ENCODE peak calls at places on chromosomes 7 and 10, in four cellular contexts. U is CD4-positive, alpha-beta memory T cell; Y is tibial nerve; P is cardiac muscle cell. G is an unnamed sample. For H3K4me1 and H3K9me3, the result is how much of the 10 kb centered on the place peaks cover.

GRCh38 chr10:96222908-96223307 is 48.5 kb downstream of the BLNK start:
- DNase-seq in P (no peak), U (no peak), Y (no peak), G (no peak)

GRCh38 chr7:77866791-77867190 is 68.2 kb downstream of the PHTF2 start:
- DNase-seq in P (no peak), Y (no peak), U (no peak), G (no peak)

GRCh38 chr7:122262246-122262645 is 42.3 kb downstream of the FEZF1 start:
- DNase-seq in P (no peak), Y (no peak), U (no peak), G (no peak)

GRCh38 chr10:93346060-93346459 is 136.1 kb downstream of the MYOF start:
- DNase-seq in P (no peak), Y (no peak), U (no peak), G (no peak)

GRCh38 chr10:36256905-36257304 is 614.8 kb upstream of the FZD8 start:
- DNase-seq in Y (no peak), U (no peak), P (no peak), G (no peak)

GRCh38 chr10:117543245-117543998 is 876 bp downstream of the EMX2 start:
- DNase-seq in P (no peak), U (no peak), Y (no peak), G (no peak)

GRCh38 chr10:106873770-106874717 is 290.5 kb downstream of the SORCS1 start:
- DNase-seq in P (no peak), U (no peak), Y (no peak), G (no peak)

GRCh38 chr7:16301251-16301650 is 120.1 kb downstream of the CRPPA start:
- DNase-seq in U (no peak), Y (no peak), P (no peak), G (no peak)

GRCh38 chr7:25726180-25726579 is 425.8 kb upstream of the NFE2L3 start:
- DNase-seq in P (peak), Y (no peak), U (no peak), G (no peak)

GRCh38 chr10:100710151-100710871 is 35.1 kb upstream of the PAX2 start:
- DNase-seq in Y (no peak), P (peak), U (no peak), G (no peak)

GRCh38 chr10:36888925-36889573 is 236.3 kb upstream of the ANKRD30A start:
- DNase-seq in U (peak), P (peak), Y (no peak), G (no peak)

GRCh38 chr7:105277341-105277740 is 111.4 kb downstream of the SRPK2 start:
- DNase-seq in Y (no peak), U (no peak), P (no peak), G (no peak)

GRCh38 chr10:23418051-23418681 is 20.7 kb upstream of the OTUD1 start:
- DNase-seq in P (no peak), U (no peak), Y (no peak), G (no peak)

GRCh38 chr7:138000081-138000701 is 1.7 kb downstream of the CREB3L2 start:
- DNase-seq in Y (peak), U (no peak), P (peak), G (no peak)

GRCh38 chr10:94645285-94645684 is 38.2 kb upstream of the CYP2C18 start:
- DNase-seq in U (no peak), P (no peak), Y (no peak), G (no peak)

GRCh38 chr7:69922011-69922803 is 323.9 kb downstream of the AUTS2 start:
- DNase-seq in U (no peak), Y (no peak), P (peak), G (no peak)

GRCh38 chr7:40584667-40585433 is 450.0 kb downstream of the SUGCT start:
- DNase-seq in Y (no peak), U (no peak), P (no peak), G (no peak)

GRCh38 chr10:110495731-110496552 is 1.8 kb upstream of the DUSP5 start:
- DNase-seq in Y (peak), U (peak), P (no peak), G (peak)

GRCh38 chr10:60032723-60033122 is 126.4 kb upstream of the CCDC6 start:
- DNase-seq in U (peak), P (peak), Y (peak), G (no peak)

GRCh38 chr7:35450456-35450855 is 196.6 kb upstream of the TBX20 start:
- DNase-seq in P (no peak), Y (no peak), U (no peak), G (no peak)

GRCh38 chr7:70040971-70041766 is 442.9 kb downstream of the AUTS2 start:
- DNase-seq in Y (no peak), P (peak), U (no peak), G (no peak)

GRCh38 chr10:87771871-87772500 is 46.0 kb downstream of the ATAD1 start:
- DNase-seq in Y (no peak), P (peak), U (peak), G (no peak)

GRCh38 chr7:117686311-117686935 is 186.8 kb downstream of the CTTNBP2 start:
- DNase-seq in P (no peak), U (no peak), Y (no peak), G (no peak)

GRCh38 chr7:38199782-38200181 is 21.7 kb downstream of the STARD3NL start:
- DNase-seq in P (no peak), Y (no peak), U (no peak), G (no peak)

GRCh38 chr7:155840909-155841308 is 28.6 kb upstream of the SHH start:
- DNase-seq in Y (no peak), U (no peak), P (no peak), G (no peak)

GRCh38 chr10:89129850-89130396 is 77.2 kb downstream of the CH25H start:
- DNase-seq in P (no peak), Y (peak), U (no peak), G (peak)

GRCh38 chr7:128833148-128833938 is 3.1 kb downstream of the FLNC start:
- DNase-seq in Y (peak), P (peak), U (no peak), G (peak)

GRCh38 chr7:129530881-129531391 is 28.6 kb downstream of the SMKR1 start:
- DNase-seq in Y (no peak), U (no peak), P (no peak), G (no peak)

GRCh38 chr7:3065724-3066143 is 22.1 kb upstream of the CARD11 start:
- DNase-seq in P (peak), U (peak), Y (no peak), G (peak)

GRCh38 chr7:38317457-38318037 is 44.1 kb upstream of the TARP start:
- DNase-seq in U (no peak), Y (no peak), P (no peak), G (no peak)

GRCh38 chr7:100568176-100568935 is 5.3 kb downstream of the SAP25 start:
- DNase-seq in P (no peak), U (no peak), Y (no peak), G (peak)

GRCh38 chr10:97771913-97772823 is at the start of gene SFRP5:
- DNase-seq in U (no peak), Y (no peak), P (peak), G (no peak)

GRCh38 chr7:74606101-74606908 is 51.2 kb upstream of the GTF2I start:
- DNase-seq in P (peak), U (peak), Y (no peak), G (peak)

GRCh38 chr7:21020667-21021066 is 234.0 kb upstream of the SP8 start:
- DNase-seq in U (no peak), P (no peak), Y (no peak), G (no peak)

GRCh38 chr7:155481764-155482163 is 23.8 kb downstream of the EN2 start:
- DNase-seq in Y (no peak), U (no peak), P (no peak), G (no peak)

GRCh38 chr7:32869716-32870115 is 21.8 kb downstream of the KBTBD2 start:
- DNase-seq in Y (no peak), U (no peak), P (no peak), G (no peak)

GRCh38 chr7:1054438-1055083 is 10.2 kb downstream of the GPR146 start:
- DNase-seq in U (no peak), P (no peak), Y (no peak), G (no peak)

GRCh38 chr10:88927291-88927690 is 25.3 kb downstream of the ACTA2 start:
- DNase-seq in Y (no peak), U (no peak), P (no peak), G (no peak)

GRCh38 chr10:88094795-88095194 is 231.4 kb downstream of the PTEN start:
- DNase-seq in P (no peak), U (no peak), Y (no peak), G (no peak)

GRCh38 chr7:2530076-2530967 is 10.7 kb downstream of the LFNG start:
- DNase-seq in Y (no peak), U (peak), P (no peak), G (peak)

GRCh38 chr10:25532213-25532612 is 357.4 kb downstream of the GPR158 start:
- DNase-seq in U (no peak), P (no peak), Y (no peak), G (no peak)
- H3K4me3 ChIP-seq in U (no peak), P (no peak), Y (no peak), G (no peak)

GRCh38 chr7:80632819-80633218 is 5.6 kb upstream of the CD36 start:
- DNase-seq in Y (no peak), P (no peak), U (no peak), G (no peak)

GRCh38 chr7:80635533-80635932 is 2.9 kb upstream of the CD36 start:
- DNase-seq in U (no peak), Y (no peak), P (no peak), G (no peak)

GRCh38 chr7:80636709-80637108 is 1.7 kb upstream of the CD36 start:
- DNase-seq in P (no peak), Y (no peak), U (no peak), G (no peak)

GRCh38 chr7:80635998-80636397 is 2.4 kb upstream of the CD36 start:
- DNase-seq in P (no peak), U (no peak), Y (no peak), G (no peak)

DNA sequence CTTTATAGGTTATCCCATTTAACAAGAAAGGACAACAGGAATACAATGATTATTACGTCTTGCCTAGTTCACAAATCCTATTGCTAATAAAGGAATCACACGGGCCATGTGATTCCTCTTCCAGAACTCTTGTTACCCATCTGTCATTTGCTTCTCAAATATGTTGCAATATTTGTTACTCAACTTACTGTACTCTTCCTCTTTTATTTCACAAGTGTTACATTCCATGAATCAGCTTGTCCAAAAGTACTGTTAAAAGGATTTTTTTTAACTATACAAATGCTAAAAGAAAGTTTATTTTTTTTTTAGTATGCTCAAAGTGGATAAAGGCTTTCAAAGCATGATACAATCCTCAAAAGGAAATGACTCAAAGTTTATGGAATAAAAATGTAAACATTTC is 3.9 kb upstream of the CD36 start:
- DNase-seq in P (no peak), Y (peak), U (no peak), G (no peak)
- H3K4me1 ChIP-seq in P (under half), Y (under half), U (under half), G (under half)

GRCh38 chr10:121005948-121006587 is 154.9 kb downstream of the WDR11 start:
- DNase-seq in U (no peak), Y (no peak), P (no peak), G (no peak)
- H3K9me3 ChIP-seq in U (under half), Y (under half), P (under half), G (under half)

GRCh38 chr10:83075395-83076072 is 1063.8 kb upstream of the GHITM start:
- DNase-seq in Y (no peak), U (no peak), P (no peak), G (no peak)
- H3K4me3 ChIP-seq in Y (no peak), U (no peak), P (no peak), G (no peak)

DNA sequence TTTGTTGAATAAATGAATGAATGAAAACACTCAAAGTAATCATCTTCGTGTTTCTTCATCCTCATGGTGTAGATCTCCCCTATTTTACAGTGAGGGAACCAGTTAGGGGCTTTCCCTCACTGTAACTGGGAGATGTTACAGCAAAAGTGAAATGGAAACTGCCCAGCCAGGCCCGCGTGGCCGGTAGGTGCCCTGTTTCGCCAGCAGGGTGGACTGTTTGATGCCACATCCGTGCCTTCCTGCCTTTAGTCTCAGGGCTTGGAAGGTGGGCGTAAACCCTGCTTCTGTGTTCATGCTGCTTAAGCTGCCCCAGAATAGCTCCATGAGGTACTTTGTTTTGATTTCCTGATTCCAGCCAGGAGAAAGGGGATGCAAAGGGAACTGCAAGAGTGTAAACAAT is 268.8 kb downstream of the PLXNA4 start:
- DNase-seq in U (no peak), Y (no peak), P (no peak), G (no peak)
- H3K4me1 ChIP-seq in U (under half), Y (under half), P (under half), G (under half)

DNA sequence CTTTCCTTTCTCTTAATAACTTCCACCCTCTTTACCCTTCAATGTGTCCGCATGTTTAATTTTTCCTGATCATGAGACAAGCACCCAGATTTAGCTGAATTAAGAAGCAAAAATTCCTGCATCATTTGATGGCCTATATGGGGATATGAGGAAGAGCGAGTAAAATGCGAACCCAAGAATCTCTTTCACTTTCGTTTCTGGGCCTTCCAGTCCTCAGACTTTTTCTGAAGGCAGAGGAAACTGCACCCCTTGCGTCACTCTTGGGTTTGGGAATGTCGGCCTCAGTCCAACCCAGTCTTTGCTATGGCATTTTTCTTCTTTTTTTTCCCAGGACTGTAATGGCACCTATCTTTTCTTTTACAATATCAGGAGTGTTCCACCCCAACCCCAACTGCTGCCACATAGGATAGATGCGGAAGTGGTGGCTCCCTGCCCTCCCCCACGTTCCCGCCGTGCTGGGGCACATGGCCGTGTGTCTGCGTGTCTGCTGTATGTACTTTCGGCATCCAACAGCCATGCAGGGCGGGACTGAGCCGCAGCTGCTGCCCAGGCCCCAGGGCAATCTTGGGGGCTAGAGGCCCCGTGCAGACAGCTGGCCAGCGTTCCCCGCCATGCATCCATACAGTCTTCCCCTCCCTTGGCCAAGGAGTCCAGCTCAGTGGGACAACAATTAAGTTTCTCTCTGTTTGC is 162.9 kb downstream of the DGKB start:
- DNase-seq in U (no peak), P (no peak), Y (no peak), G (no peak)
- H3K9me3 ChIP-seq in U (under half), P (under half), Y (under half), G (under half)